ENCODE peak calls at places on chromosomes 5 and 9, in six cellular contexts. I is mesenchymal stem cell, Q is IMR-90, K is neuronal stem cell, T is H9, L is H1. W is an unnamed sample.

GRCh38 chr9:68777070-68777763 is 72.2 kb downstream of the PIP5K1B start:
- DNase-seq in I (no peak), Q (no peak), K (no peak), T (no peak), L (no peak), W (no peak)

GRCh38 chr9:32823101-32823500 is 39.8 kb downstream of the TMEM215 start:
- DNase-seq in I (no peak), Q (no peak), K (no peak), T (no peak), L (no peak), W (no peak)

GRCh38 chr5:61280205-61280604 is 51.9 kb upstream of the ZSWIM6 start:
- DNase-seq in I (peak; percentile 84), Q (peak; percentile 90), K (no peak), T (no peak), L (no peak), W (no peak)

GRCh38 chr5:472656-473343 is 29.8 kb downstream of the EXOC3 start:
- DNase-seq in I (peak; percentile 79), Q (peak; percentile 78), K (peak; percentile 79), T (peak; percentile 71), L (peak; percentile 90), W (peak; percentile 55)

GRCh38 chr5:36733183-36733582 is 126.8 kb downstream of the SLC1A3 start:
- DNase-seq in I (no peak), Q (no peak), K (no peak), T (no peak), L (no peak), W (no peak)

GRCh38 chr5:78547171-78547570 is 101.4 kb downstream of the LHFPL2 start:
- DNase-seq in I (peak; percentile 87), Q (peak; percentile 88), K (no peak), T (no peak), L (no peak), W (no peak)

GRCh38 chr5:133643365-133643764 is 31.0 kb upstream of the FSTL4 start:
- DNase-seq in I (no peak), Q (no peak), K (no peak), T (no peak), L (no peak), W (no peak)

GRCh38 chr5:143128412-143129071 is 274.9 kb downstream of the NR3C1 start:
- DNase-seq in I (peak; percentile 73), Q (no peak), K (no peak), T (no peak), L (no peak), W (no peak)

GRCh38 chr5:83265318-83265717 is 188.0 kb downstream of the XRCC4 start:
- DNase-seq in I (peak; percentile 54), Q (peak; percentile 43), K (no peak), T (no peak), L (no peak), W (no peak)

GRCh38 chr5:64690417-64691151 is at the start of gene SHISAL2B:
- DNase-seq in I (peak; percentile 30), Q (no peak), K (peak; percentile 65), T (peak; percentile 75), L (peak; percentile 87), W (no peak)

GRCh38 chr9:2666569-2666968 is 45.0 kb downstream of the VLDLR start:
- DNase-seq in I (no peak), Q (no peak), K (no peak), T (no peak), L (no peak), W (no peak)

GRCh38 chr5:10667431-10668057 is 93.5 kb downstream of the DAP start:
- DNase-seq in I (no peak), Q (no peak), K (no peak), T (no peak), L (no peak), W (no peak)

GRCh38 chr9:86548220-86548619 is 194.0 kb upstream of the TUT7 start:
- DNase-seq in I (no peak), Q (no peak), K (no peak), T (no peak), L (no peak), W (no peak)

DNA sequence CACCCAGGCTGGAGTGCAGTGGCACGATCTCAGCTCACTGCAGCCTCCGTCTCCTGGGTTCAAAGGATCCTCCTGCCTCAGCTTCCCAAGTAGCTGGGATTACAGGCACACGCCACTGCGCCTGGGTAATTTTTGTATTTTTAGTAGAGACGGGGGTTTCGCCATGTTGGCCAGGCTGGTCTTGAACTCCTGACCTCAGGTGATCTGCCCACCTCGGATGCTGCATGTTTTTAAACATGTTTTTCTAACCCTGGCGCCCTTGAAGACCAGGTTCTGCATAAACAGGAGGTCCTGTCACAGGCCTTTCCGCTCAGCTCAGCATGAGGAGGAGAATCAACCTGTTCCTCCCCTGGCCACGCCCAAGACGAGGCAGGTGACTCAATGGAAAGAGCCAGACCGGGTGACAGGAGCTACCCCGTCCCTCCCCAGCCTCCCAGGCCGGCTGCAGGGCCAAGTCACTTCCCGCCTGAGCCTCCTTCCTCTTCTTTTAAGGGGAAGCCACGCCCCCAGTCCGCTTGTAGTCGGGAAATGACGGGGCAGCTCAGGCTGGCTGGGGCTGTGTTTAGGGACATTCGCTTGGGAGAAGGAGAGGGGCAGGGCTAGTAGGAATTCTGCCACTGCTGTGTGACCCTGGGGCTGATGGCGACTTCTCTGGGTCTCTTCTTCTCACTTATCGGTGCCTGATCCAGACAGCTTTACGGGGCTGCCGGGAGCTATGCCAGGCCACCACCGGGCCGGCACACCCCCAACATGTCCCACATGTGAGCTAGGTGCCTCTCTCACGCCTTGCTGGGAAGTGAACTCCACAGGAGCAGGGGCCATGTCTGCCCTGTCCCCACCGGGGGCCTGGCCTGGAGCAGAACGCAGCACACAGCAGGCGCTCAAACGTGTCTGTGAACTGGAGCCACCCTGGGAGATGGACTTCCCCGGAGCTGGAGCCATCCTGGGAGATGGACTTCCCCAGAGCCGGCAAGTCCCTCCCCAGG is 6.1 kb downstream of the NOTCH1 start:
- DNase-seq in I (peak; percentile 79), Q (no peak), K (no peak), T (peak; percentile 88), L (no peak), W (peak; percentile 86)
- H3K9ac ChIP-seq in I (no peak overlapping the region), Q (no peak overlapping the region), K (peak overlapping the region; percentile 64), T (no peak overlapping the region), L (no peak overlapping the region), W (no peak overlapping the region)

GRCh38 chr5:88934401-88934800 is 51.4 kb upstream of the MEF2C start:
- DNase-seq in I (peak; percentile 7), Q (no peak), K (no peak), T (no peak), L (no peak), W (no peak)
- H3K14ac ChIP-seq in I (no peak overlapping the region), Q (no peak overlapping the region), K (no peak overlapping the region), T (no peak overlapping the region), L (no peak overlapping the region), W (no peak overlapping the region)

GRCh38 chr9:129469188-129469987 is 151.5 kb downstream of the C9orf50 start:
- DNase-seq in I (no peak), Q (no peak), K (peak; percentile 61), T (peak; percentile 69), L (no peak), W (no peak)
- H3K9ac ChIP-seq in I (peak overlapping the region; percentile 67), Q (no peak overlapping the region), K (peak overlapping the region; percentile 89), T (no peak overlapping the region), L (no peak overlapping the region), W (no peak overlapping the region)

GRCh38 chr5:72436796-72437471 is 70.3 kb downstream of the ZNF366 start:
- DNase-seq in I (no peak), Q (peak; percentile 36), K (no peak), T (no peak), L (no peak), W (no peak)

GRCh38 chr5:72438141-72438540 is 69.1 kb downstream of the ZNF366 start:
- DNase-seq in I (no peak), Q (peak; percentile 27), K (no peak), T (no peak), L (no peak), W (no peak)

GRCh38 chr5:72433520-72433919 is 73.7 kb downstream of the ZNF366 start:
- DNase-seq in I (no peak), Q (no peak), K (no peak), T (no peak), L (no peak), W (no peak)

GRCh38 chr5:72434781-72435437 is 72.3 kb downstream of the ZNF366 start:
- DNase-seq in I (no peak), Q (no peak), K (no peak), T (no peak), L (no peak), W (no peak)

DNA sequence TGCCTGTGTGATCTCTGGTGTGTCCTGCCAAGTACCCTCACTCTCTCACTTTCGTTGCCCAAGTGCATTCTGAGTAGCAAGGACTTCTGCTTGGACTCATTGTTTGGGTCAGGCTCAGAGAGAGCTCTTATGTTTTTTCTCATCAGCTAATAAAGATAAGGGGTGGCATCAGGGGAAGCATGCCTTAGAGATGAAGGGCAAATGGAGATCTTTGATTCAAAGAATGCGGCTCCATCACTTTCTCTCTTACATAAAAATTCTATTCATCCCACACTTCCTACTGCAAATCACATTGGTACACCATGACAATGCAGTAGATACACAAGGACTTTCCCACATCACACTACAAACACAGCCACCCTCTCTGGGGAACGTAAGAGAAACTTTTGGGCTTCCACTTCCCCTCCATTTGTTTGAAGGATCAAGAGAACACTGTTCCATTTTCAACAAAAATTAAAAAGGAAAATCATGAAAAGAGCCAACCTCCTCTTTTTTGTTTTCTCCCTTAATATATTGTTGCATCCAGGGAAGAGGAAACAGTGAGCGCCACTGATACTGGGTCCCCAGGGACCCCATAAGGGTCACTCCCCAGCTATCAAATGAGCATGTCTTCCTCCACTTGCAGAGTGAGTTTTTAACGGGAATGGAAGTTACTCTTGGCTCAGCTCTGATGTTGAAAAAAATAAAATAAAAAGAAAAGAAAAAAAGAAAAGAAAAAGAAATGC is 73.0 kb downstream of the ZNF366 start:
- DNase-seq in I (no peak), Q (no peak), K (no peak), T (no peak), L (no peak), W (no peak)
- H3K14ac ChIP-seq in I (no peak overlapping the region), Q (no peak overlapping the region), K (no peak overlapping the region), T (no peak overlapping the region), L (no peak overlapping the region), W (no peak overlapping the region)